ENCODE peak calls at places on chromosome 20, in five cellular contexts. F is fibroblast of the aortic adventitia, I is AG04450, Z is GM23338, P is mucosa of descending colon. H is an unnamed sample.

GRCh38 chr20:50192364-50193168 is 1.9 kb downstream of the CEBPB start:
- DNase-seq in Z (peak), P (peak), F (peak), I (peak), H (peak)

GRCh38 chr20:53574259-53574789 is 19.3 kb downstream of the ZNF217 start:
- DNase-seq in P (no peak), F (no peak), Z (no peak), I (no peak), H (no peak)

GRCh38 chr20:12594410-12595130 is 414.2 kb upstream of the SPTLC3 start:
- DNase-seq in P (no peak), I (no peak), F (no peak), Z (peak), H (no peak)

GRCh38 chr20:38861071-38861401 is 55.5 kb downstream of the PPP1R16B start:
- DNase-seq in I (no peak), P (no peak), Z (no peak), F (no peak), H (no peak)

GRCh38 chr20:50868509-50869495 is 62.4 kb downstream of the ADNP start:
- DNase-seq in Z (no peak), P (no peak), F (no peak), I (no peak), H (no peak)

GRCh38 chr20:4289875-4290274 is 274.5 kb upstream of the RNF24 start:
- DNase-seq in F (no peak), P (no peak), Z (peak), I (no peak), H (no peak)

GRCh38 chr20:47610247-47610944 is 108.7 kb downstream of the NCOA3 start:
- DNase-seq in I (peak), Z (no peak), F (peak), P (no peak), H (peak)

GRCh38 chr20:43798591-43799149 is 71.9 kb upstream of the GTSF1L start:
- DNase-seq in Z (no peak), F (no peak), P (no peak), I (no peak), H (no peak)

GRCh38 chr20:45100563-45101245 is at the start of gene KCNS1:
- DNase-seq in I (no peak), Z (peak), P (no peak), F (no peak), H (no peak)

GRCh38 chr20:50152394-50153152 is 950 bp downstream of the PEDS1 start:
- DNase-seq in P (no peak), F (no peak), I (no peak), Z (peak), H (no peak)

GRCh38 chr20:21436186-21436585 is 38.9 kb upstream of the NKX2-4 start:
- DNase-seq in P (no peak), Z (no peak), I (no peak), F (peak), H (no peak)

GRCh38 chr20:10898555-10898954 is 224.8 kb upstream of the JAG1 start:
- DNase-seq in P (no peak), Z (no peak), I (no peak), F (peak), H (no peak)

GRCh38 chr20:63829943-63830820 is 882 bp downstream of the ZBTB46 start:
- DNase-seq in F (no peak), Z (peak), I (no peak), P (no peak), H (no peak)

GRCh38 chr20:63830821-63831593 is at the start of gene ZBTB46:
- DNase-seq in P (no peak), Z (peak), I (no peak), F (no peak), H (peak)

GRCh38 chr20:63828951-63829350 is 2.1 kb downstream of the ZBTB46 start:
- DNase-seq in P (no peak), Z (no peak), F (no peak), I (no peak), H (no peak)

GRCh38 chr20:63828545-63828944 is 2.5 kb downstream of the ZBTB46 start:
- DNase-seq in P (no peak), I (no peak), Z (no peak), F (no peak), H (no peak)

GRCh38 chr20:63829598-63829942 is 1.5 kb downstream of the ZBTB46 start:
- DNase-seq in I (no peak), Z (no peak), P (no peak), F (no peak), H (no peak)
- H3K4me3 ChIP-seq in I (peak), Z (peak), P (no peak), F (peak), H (peak)

DNA sequence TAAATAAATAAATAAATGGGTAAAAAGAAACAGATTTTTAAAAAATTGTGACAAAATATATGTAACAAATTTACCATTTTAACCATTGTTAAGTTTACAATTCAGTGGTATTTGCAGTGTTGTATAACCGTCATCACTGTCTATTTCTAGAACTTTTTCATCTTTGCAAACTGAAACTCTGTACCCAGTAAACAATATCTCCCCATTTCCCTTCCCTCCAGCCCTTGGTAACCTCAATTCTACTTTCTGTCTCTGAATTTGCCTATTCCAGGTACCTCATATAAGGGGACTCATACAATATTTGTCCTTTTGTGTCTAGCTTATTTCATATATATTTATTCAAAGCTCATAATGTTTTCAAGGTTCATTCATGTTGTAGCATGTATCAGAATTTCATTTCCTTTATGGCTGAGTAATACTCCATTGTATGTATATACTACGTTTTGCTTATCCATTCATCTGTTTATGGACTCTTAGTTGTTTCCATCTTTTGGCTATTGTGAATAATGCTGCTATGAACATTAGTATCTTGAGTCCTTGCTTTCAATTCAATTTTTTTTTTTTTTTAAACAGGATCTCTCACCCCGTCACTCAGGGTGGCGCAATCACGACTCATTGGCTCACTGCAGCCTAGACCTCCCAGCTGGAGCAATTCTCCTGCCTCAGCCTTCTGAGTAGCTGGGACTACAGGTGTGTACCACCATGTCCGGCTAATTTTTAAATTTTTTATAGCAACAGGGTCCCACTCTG is 8.9 kb downstream of the MANBAL start:
- DNase-seq in P (no peak), I (no peak), F (peak), Z (no peak), H (no peak)
- TF ChIP-seq CTCF in P (no peak), I (no peak), F (no peak), Z (no peak), H (no peak)

GRCh38 chr20:19945732-19946670 is 71.2 kb upstream of the NAA20 start:
- DNase-seq in F (no peak), Z (no peak), P (no peak), I (no peak), H (no peak)
- H3K4me3 ChIP-seq in F (no peak), Z (no peak), P (no peak), I (no peak), H (no peak)

GRCh38 chr20:32893878-32894483 is 35.3 kb downstream of the EFCAB8 start:
- DNase-seq in P (no peak), I (no peak), F (peak), Z (peak), H (no peak)
- TF ChIP-seq CTCF in P (no peak), I (peak), F (peak), Z (peak), H (peak)

GRCh38 chr20:61569836-61570235 is 317.8 kb downstream of the CDH4 start:
- DNase-seq in F (no peak), I (no peak), P (no peak), Z (no peak), H (no peak)
- H3K4me3 ChIP-seq in F (no peak), I (no peak), P (no peak), Z (no peak), H (no peak)

GRCh38 chr20:5885866-5886265 is 64.5 kb downstream of the TRMT6 start:
- DNase-seq in Z (no peak), P (no peak), I (no peak), F (no peak), H (no peak)
- TF ChIP-seq CTCF in Z (no peak), P (no peak), I (no peak), F (no peak), H (no peak)

DNA sequence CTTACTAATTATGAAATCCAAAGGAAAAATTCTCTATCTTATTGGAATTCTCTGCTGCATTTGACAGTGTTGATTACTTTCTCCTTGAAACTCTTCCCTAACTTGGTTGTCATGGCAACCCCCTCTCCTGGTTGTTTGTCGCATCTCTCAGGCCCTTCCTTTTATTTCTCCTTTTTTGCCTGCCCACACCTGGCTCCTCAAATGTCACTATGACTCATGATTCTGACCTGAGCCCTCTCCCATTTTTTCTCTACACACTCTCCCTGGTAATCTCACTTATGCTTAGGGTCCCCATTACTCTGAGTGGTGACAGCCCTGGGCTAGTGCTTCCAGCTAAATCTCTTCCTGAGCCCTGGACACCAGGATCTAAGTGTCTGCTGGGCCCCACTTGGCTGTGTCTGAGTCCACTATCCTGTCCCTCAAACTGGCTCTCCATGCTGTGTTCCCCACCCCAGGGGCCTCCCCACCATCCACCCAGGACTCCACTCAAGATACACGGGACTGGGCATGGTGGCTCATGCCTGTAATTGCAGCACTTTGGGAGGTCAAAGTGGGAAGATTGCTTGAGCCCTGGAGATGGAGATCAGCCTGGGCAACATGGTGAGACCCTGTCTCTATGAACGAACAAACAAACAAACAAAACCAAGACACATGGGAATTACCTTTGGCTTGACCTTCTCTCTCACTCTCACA is 16.5 kb upstream of the NNAT start:
- DNase-seq in I (no peak), F (no peak), P (no peak), Z (peak), H (no peak)
- H3K4me3 ChIP-seq in I (no peak), F (no peak), P (no peak), Z (no peak), H (no peak)